ENCODE peak calls at places on chromosomes 1 and 21, in four cellular contexts. I, U, J and H are unnamed samples. For H3K27me3, the result is how much of the 10 kb centered on the place peaks cover.

GRCh38 chr21:31557421-31557955 is 102.0 kb upstream of the SOD1 start:
- DNase-seq in I (no peak), U (no peak), J (no peak), H (no peak)

GRCh38 chr1:248886237-248886895 is 19.7 kb upstream of the PGBD2 start:
- DNase-seq in U (no peak), J (no peak), I (no peak), H (no peak)

GRCh38 chr1:79974659-79975058 is 968.1 kb upstream of the ADGRL4 start:
- DNase-seq in J (no peak), I (no peak), U (no peak), H (no peak)

GRCh38 chr1:2517966-2518365 is 8.4 kb downstream of the PANK4 start:
- DNase-seq in I (no peak), J (no peak), U (no peak), H (no peak)

GRCh38 chr1:62436039-62436465 is 797 bp upstream of the USP1 start:
- DNase-seq in U (peak), I (no peak), J (no peak), H (no peak)

GRCh38 chr1:244603498-244603897 is 49.4 kb upstream of the DESI2 start:
- DNase-seq in J (no peak), I (peak), U (no peak), H (no peak)

GRCh38 chr1:109975718-109976117 is 8.8 kb upstream of the AHCYL1 start:
- DNase-seq in J (no peak), I (peak), U (no peak), H (no peak)

GRCh38 chr1:147272042-147272441 is 29.6 kb downstream of the CHD1L start:
- DNase-seq in J (no peak), U (no peak), I (no peak), H (no peak)

GRCh38 chr1:201946224-201946908 is at the start of gene LMOD1:
- DNase-seq in U (peak), J (peak), I (peak), H (peak)

GRCh38 chr21:44962481-44962966 is 22.7 kb downstream of the SLX9 start:
- DNase-seq in J (no peak), I (peak), U (no peak), H (no peak)

GRCh38 chr21:33770542-33770941 is 128.2 kb downstream of the ITSN1 start:
- DNase-seq in J (no peak), I (no peak), U (no peak), H (no peak)

GRCh38 chr21:32260130-32260529 is 18.7 kb downstream of the MIS18A start:
- DNase-seq in J (no peak), U (no peak), I (no peak), H (no peak)

GRCh38 chr1:218945050-218945449 is 228.6 kb upstream of the LYPLAL1 start:
- DNase-seq in I (peak), J (no peak), U (no peak), H (no peak)

GRCh38 chr1:48251858-48252257 is 29.3 kb downstream of the SLC5A9 start:
- DNase-seq in I (no peak), J (no peak), U (no peak), H (no peak)

GRCh38 chr1:62142550-62142949 is 52.1 kb upstream of the L1TD1 start:
- DNase-seq in U (no peak), I (no peak), J (no peak), H (no peak)

GRCh38 chr1:216314369-216315095 is 108.7 kb downstream of the USH2A start:
- DNase-seq in U (no peak), I (peak), J (no peak), H (no peak)

GRCh38 chr1:29298175-29298720 is 61.9 kb downstream of the PTPRU start:
- DNase-seq in J (peak), U (no peak), I (no peak), H (no peak)

GRCh38 chr1:179876289-179876715 is 1.3 kb downstream of the TOR1AIP2 start:
- DNase-seq in U (no peak), I (peak), J (no peak), H (peak)

GRCh38 chr1:14929547-14930223 is 223.9 kb upstream of the TMEM51 start:
- DNase-seq in U (no peak), J (no peak), I (no peak), H (peak)

GRCh38 chr1:158035976-158036583 is 42.6 kb downstream of the KIRREL1 start:
- DNase-seq in J (no peak), U (no peak), I (peak), H (peak)

GRCh38 chr1:94093996-94094395 is 27.0 kb downstream of the ABCA4 start:
- DNase-seq in J (peak), I (no peak), U (no peak), H (no peak)

GRCh38 chr1:162389971-162390370 is 8.4 kb downstream of the C1orf226 start:
- DNase-seq in I (no peak), U (no peak), J (no peak), H (no peak)

DNA sequence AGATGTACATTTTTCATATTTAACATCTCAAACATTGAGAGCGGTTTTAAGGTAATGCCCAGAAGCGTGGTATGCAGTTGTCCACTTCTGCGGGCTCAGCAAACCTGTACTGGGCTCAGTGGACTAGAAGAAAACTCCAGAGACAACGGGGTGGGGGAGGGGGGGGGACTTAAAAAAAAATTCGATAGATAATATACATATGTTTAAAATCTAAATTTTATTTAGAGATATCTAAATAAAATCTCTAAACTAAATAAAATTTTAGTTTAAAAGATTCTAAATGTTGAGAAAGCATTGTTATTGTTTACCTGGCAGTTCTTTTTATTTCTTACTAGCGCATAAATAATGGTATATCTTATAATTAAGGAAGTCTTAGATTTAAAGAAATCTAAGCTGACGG is 1.1 kb upstream of the IL12RB2 start:
- DNase-seq in J (no peak), I (no peak), U (no peak), H (no peak)
- H3K27me3 ChIP-seq in J (under half), I (under half), U (under half), H (under half)

GRCh38 chr1:20732071-20732587 is 374 bp downstream of the SH2D5 start:
- DNase-seq in I (peak), J (no peak), U (peak), H (peak)
- H3K27me3 ChIP-seq in I (under half), J (under half), U (under half), H (under half)

GRCh38 chr21:35238119-35238518 is 189.0 kb upstream of the RUNX1 start:
- DNase-seq in J (no peak), U (no peak), I (no peak), H (no peak)

GRCh38 chr21:35239811-35240219 is 190.7 kb upstream of the RUNX1 start:
- DNase-seq in I (no peak), U (peak), J (no peak), H (no peak)

GRCh38 chr21:35234725-35235124 is 185.6 kb upstream of the RUNX1 start:
- DNase-seq in U (no peak), I (no peak), J (no peak), H (no peak)

GRCh38 chr21:35236090-35236489 is 187.0 kb upstream of the RUNX1 start:
- DNase-seq in U (no peak), I (no peak), J (no peak), H (no peak)

DNA sequence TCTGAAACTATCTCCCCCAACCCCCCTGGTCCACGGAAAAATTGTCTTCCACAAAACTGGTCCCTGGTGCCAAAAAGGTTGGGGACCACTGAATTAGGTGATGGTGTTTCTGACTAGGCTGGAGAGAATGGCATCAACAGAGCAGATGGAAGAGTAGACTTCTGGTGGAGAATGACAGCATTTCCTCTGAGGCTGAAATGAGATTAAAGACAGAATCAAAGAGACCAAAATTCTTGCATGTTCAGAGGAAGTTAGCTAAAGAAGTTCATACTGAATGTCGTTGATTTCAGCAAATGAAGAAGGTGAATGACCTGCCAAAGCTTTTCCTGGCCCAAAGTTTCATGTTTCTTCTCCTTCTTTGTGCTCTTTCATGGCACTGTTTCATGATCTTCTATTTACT is 188.2 kb upstream of the RUNX1 start:
- DNase-seq in I (no peak), J (no peak), U (no peak), H (no peak)
- H3K27me3 ChIP-seq in I (under half), J (under half), U (under half), H (under half)

GRCh38 chr1:31707711-31708110 is 3.9 kb upstream of the COL16A1 start:
- DNase-seq in I (peak), J (no peak), U (no peak), H (no peak)
- H3K27me3 ChIP-seq in I (under half), J (under half), U (under half), H (under half)